ENCODE peak calls at places on chromosomes 12 and 14, in four cellular contexts. V is GM12878, S is K562, A is HepG2. R is an unnamed sample.
A peak's percentile ranks its signal among the peaks of the same experiment; 100 is the strongest.

GRCh38 chr14:32203928-32204357 is 874 bp upstream of the RNU6-8 start:
- DNase-seq in A (peak; percentile 31), V (no peak), S (no peak), R (no peak)

GRCh38 chr12:82047480-82047879 is 288.3 kb upstream of the PPFIA2 start:
- DNase-seq in S (no peak), A (no peak), V (no peak), R (no peak)

GRCh38 chr14:67477926-67478915 is 10.3 kb downstream of the TMEM229B start:
- DNase-seq in A (no peak), S (no peak), V (no peak), R (no peak)

GRCh38 chr14:53042480-53042879 is 91.6 kb upstream of the FERMT2 start:
- DNase-seq in A (no peak), S (no peak), V (no peak), R (no peak)

GRCh38 chr12:114361992-114362391 is 44.0 kb downstream of the TBX5 start:
- DNase-seq in A (no peak), S (no peak), V (no peak), R (no peak)

GRCh38 chr14:77989441-77989891 is 180.7 kb upstream of the NRXN3 start:
- DNase-seq in V (no peak), S (no peak), A (no peak), R (no peak)

GRCh38 chr14:22386924-22387775 is 201.9 kb downstream of the DAD1 start:
- DNase-seq in S (peak; percentile 63), V (peak; percentile 77), A (peak; percentile 88), R (peak; percentile 53)

GRCh38 chr14:76391981-76392690 is 16.2 kb downstream of the ESRRB start:
- DNase-seq in S (no peak), V (no peak), A (no peak), R (no peak)

GRCh38 chr14:61145258-61145902 is 135.8 kb downstream of the TMEM30B start:
- DNase-seq in V (no peak), S (no peak), A (no peak), R (no peak)

GRCh38 chr12:115158816-115159215 is 474.8 kb upstream of the TBX3 start:
- DNase-seq in A (no peak), V (no peak), S (no peak), R (no peak)

GRCh38 chr12:32588604-32589003 is 90.5 kb upstream of the DNM1L start:
- DNase-seq in A (no peak), S (no peak), V (no peak), R (no peak)

GRCh38 chr12:32585680-32586079 is 93.4 kb upstream of the DNM1L start:
- DNase-seq in V (no peak), S (no peak), A (no peak), R (no peak)

GRCh38 chr12:32587536-32588346 is 91.4 kb upstream of the DNM1L start:
- DNase-seq in A (no peak), V (no peak), S (no peak), R (no peak)

GRCh38 chr12:32586390-32586789 is 92.7 kb upstream of the DNM1L start:
- DNase-seq in S (no peak), A (no peak), V (no peak), R (no peak)

GRCh38 chr12:32583535-32583934 is 95.6 kb upstream of the DNM1L start:
- DNase-seq in V (no peak), A (no peak), S (no peak), R (no peak)
- TF ChIP-seq ATF3 in V (no peak), A (no peak), S (no peak), R (no peak)

GRCh38 chr12:52182456-52182855 is 9.4 kb downstream of the KRT80 start:
- DNase-seq in A (no peak), V (no peak), S (no peak), R (no peak)

GRCh38 chr12:52181757-52182156 is 10.1 kb downstream of the KRT80 start:
- DNase-seq in V (no peak), S (no peak), A (no peak), R (no peak)

GRCh38 chr12:52179396-52179973 is 12.3 kb downstream of the KRT80 start:
- DNase-seq in V (no peak), S (no peak), A (no peak), R (no peak)

GRCh38 chr12:52182898-52183543 is 8.8 kb downstream of the KRT80 start:
- DNase-seq in S (no peak), V (no peak), A (no peak), R (no peak)

DNA sequence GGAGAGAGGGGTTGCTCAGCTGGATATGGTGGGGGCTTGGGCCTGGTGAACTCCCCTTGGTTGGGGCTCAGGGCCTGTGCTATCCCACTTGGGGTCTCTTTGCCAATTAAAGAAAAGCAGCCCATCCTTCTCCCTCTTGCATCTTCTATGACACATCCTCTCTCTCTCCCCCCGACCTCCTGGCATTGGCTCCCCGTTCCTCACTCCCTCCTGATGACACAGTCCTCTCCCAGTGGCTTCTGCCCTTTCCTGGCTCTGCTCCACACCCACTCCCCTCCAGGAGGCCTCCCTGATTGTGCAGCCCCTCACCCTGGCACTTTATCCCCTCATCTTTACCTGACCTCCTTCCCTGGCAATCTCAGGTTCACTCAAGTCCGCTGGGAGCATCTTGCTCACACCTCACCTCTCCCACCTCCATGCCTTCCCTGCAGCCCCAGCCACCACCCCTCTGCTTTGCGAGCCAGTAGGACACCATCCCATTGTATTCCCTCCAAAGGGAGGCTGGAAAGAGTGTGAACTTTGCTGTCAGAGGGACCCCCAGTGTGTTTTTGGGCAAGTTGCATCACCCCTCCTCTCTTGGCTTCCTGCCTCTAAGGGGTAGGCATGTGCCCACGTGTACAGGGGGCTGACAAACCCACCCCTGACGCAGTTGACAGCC is 10.7 kb downstream of the KRT80 start:
- DNase-seq in V (no peak), A (no peak), S (no peak), R (no peak)
- H3K27ac ChIP-seq in V (no peak overlapping the region), A (no peak overlapping the region), S (no peak overlapping the region), R (no peak overlapping the region)

GRCh38 chr12:131087302-131087818 is 133.7 kb downstream of the ADGRD1 start:
- DNase-seq in V (no peak), A (no peak), S (no peak), R (no peak)

GRCh38 chr12:131084341-131085011 is 130.8 kb downstream of the ADGRD1 start:
- DNase-seq in V (no peak), A (no peak), S (no peak), R (no peak)

GRCh38 chr12:131085816-131086591 is 132.3 kb downstream of the ADGRD1 start:
- DNase-seq in A (no peak), V (no peak), S (no peak), R (no peak)

GRCh38 chr12:131085125-131085815 is 131.6 kb downstream of the ADGRD1 start:
- DNase-seq in S (no peak), A (no peak), V (no peak), R (no peak)

DNA sequence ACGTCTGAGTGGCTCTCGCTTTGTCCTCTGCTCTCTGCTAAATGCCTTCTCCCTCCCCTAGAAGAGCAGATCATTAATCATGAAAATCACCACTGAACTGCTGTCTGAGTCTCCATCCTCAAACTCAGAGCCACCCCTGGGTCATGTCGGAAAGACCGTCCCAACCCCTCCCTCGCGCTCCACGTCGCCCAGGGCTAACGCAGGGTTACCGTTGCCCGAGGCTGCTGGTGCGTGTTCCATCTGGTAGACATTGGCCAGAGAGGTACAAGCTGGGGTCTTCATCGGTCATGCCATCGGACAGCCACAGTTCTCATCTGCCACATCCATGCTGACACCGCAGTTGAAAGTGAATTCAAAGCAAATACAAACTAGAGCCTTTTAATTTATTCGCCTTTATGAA is 129.1 kb downstream of the ADGRD1 start:
- DNase-seq in V (no peak), S (no peak), A (no peak), R (no peak)
- TF ChIP-seq ZBTB33 in V (no peak), S (no peak), A (no peak), R (no peak)

GRCh38 chr14:50808053-50808452 is 22.9 kb downstream of the NIN start:
- DNase-seq in A (no peak), S (no peak), V (no peak), R (no peak)

GRCh38 chr14:50805396-50805795 is 25.6 kb downstream of the NIN start:
- DNase-seq in V (no peak), S (no peak), A (no peak), R (no peak)

GRCh38 chr14:50801706-50802105 is 29.3 kb downstream of the NIN start:
- DNase-seq in S (no peak), V (no peak), A (no peak), R (no peak)

GRCh38 chr14:50806241-50806933 is 24.6 kb downstream of the NIN start:
- DNase-seq in S (no peak), A (no peak), V (no peak), R (no peak)

GRCh38 chr14:50804181-50804721 is 26.7 kb downstream of the NIN start:
- DNase-seq in S (no peak), A (no peak), V (no peak), R (no peak)
- TF ChIP-seq ATF3 in S (no peak), A (no peak), V (no peak), R (no peak)

R was measured in HCT116.